ENCODE peak calls at places on chromosomes 16 and 17, in nine cellular contexts. C, G, I, T, S, H, K, M and U are unnamed samples.

GRCh38 chr17:49053171-49053829 is 56.1 kb downstream of the IGF2BP1 start:
- DNase-seq in C (no peak), G (no peak), T (no peak), S (no peak), H (no peak), K (no peak), I (no peak), M (no peak), U (no peak)

GRCh38 chr16:69620564-69620963 is 54.8 kb downstream of the NFAT5 start:
- DNase-seq in M (no peak), G (no peak), H (no peak), S (no peak), K (no peak), I (no peak), T (no peak), C (no peak), U (no peak)

GRCh38 chr17:58314706-58315015 is 13.9 kb downstream of the TSPOAP1 start:
- DNase-seq in H (no peak), I (no peak), K (no peak), M (peak; percentile 3), C (no peak), S (no peak), G (no peak), T (no peak), U (no peak)

GRCh38 chr16:17303101-17303500 is 167.7 kb downstream of the XYLT1 start:
- DNase-seq in K (no peak), H (no peak), C (no peak), G (no peak), T (no peak), S (no peak), M (peak; percentile 53), I (no peak), U (no peak)

GRCh38 chr16:72442381-72443158 is 270.6 kb upstream of the PMFBP1 start:
- DNase-seq in H (no peak), G (no peak), K (no peak), M (no peak), S (no peak), T (no peak), C (no peak), I (no peak), U (no peak)

GRCh38 chr16:69131167-69131748 is 1.1 kb downstream of the CHTF8 start:
- DNase-seq in C (no peak), I (no peak), K (peak; percentile 35), S (peak; percentile 21), M (no peak), T (no peak), H (no peak), G (no peak), U (no peak)

GRCh38 chr17:72393553-72393952 is 272.7 kb downstream of the SOX9 start:
- DNase-seq in C (no peak), H (no peak), G (no peak), M (no peak), T (no peak), K (no peak), I (no peak), S (no peak), U (no peak)

GRCh38 chr17:4942760-4943508 is 2.9 kb downstream of the RNF167 start:
- DNase-seq in S (no peak), G (no peak), I (no peak), T (no peak), M (no peak), K (no peak), C (no peak), H (no peak), U (no peak)

GRCh38 chr16:66612422-66612821 is 7.9 kb downstream of the CMTM3 start:
- DNase-seq in I (no peak), C (no peak), H (no peak), M (no peak), G (no peak), S (no peak), T (peak; percentile 90), K (no peak), U (no peak)

GRCh38 chr17:38605852-38606645 is at the start of gene SRCIN1:
- DNase-seq in M (peak; percentile 76), I (peak; percentile 75), K (no peak), G (no peak), T (peak; percentile 72), C (no peak), H (peak; percentile 50), S (peak; percentile 72), U (peak; percentile 24)

GRCh38 chr16:4328580-4329353 is 12.9 kb downstream of the GLIS2 start:
- DNase-seq in S (no peak), C (no peak), K (no peak), I (no peak), G (no peak), M (no peak), T (no peak), H (no peak), U (no peak)

GRCh38 chr16:29848420-29849297 is 14.4 kb downstream of the CDIPT start:
- DNase-seq in H (peak; percentile 87), G (peak; percentile 74), S (no peak), T (peak; percentile 80), K (peak; percentile 68), C (peak; percentile 79), M (peak; percentile 81), I (peak; percentile 91), U (peak; percentile 81)

GRCh38 chr17:77266891-77267341 is 126.1 kb downstream of the SEC14L1 start:
- DNase-seq in K (no peak), H (no peak), C (no peak), S (no peak), T (no peak), G (no peak), M (no peak), I (no peak), U (no peak)

GRCh38 chr17:21689604-21690003 is 2.7 kb upstream of the KCNJ18 start:
- DNase-seq in S (no peak), M (no peak), T (peak; percentile 27), C (peak; percentile 49), G (peak; percentile 83), H (no peak), I (no peak), K (no peak), U (no peak)

GRCh38 chr17:59469786-59470485 is 95.5 kb upstream of the DHX40 start:
- DNase-seq in H (no peak), G (no peak), I (no peak), K (no peak), S (no peak), T (no peak), C (no peak), M (no peak), U (no peak)

GRCh38 chr17:59466943-59467801 is 98.2 kb upstream of the DHX40 start:
- DNase-seq in M (no peak), G (peak; percentile 5), S (no peak), I (no peak), T (no peak), C (no peak), K (no peak), H (no peak), U (no peak)

GRCh38 chr17:59462385-59462784 is 103.0 kb upstream of the DHX40 start:
- DNase-seq in M (no peak), C (no peak), H (no peak), T (no peak), K (no peak), S (no peak), G (no peak), I (no peak), U (no peak)

GRCh38 chr17:59465949-59466307 is 99.5 kb upstream of the DHX40 start:
- DNase-seq in I (no peak), H (no peak), G (no peak), M (no peak), T (no peak), K (no peak), C (no peak), S (no peak), U (no peak)

GRCh38 chr17:59464246-59464645 is 101.2 kb upstream of the DHX40 start:
- DNase-seq in T (no peak), K (no peak), G (no peak), S (no peak), M (no peak), C (no peak), H (no peak), I (no peak), U (no peak)
- H3K4me1 ChIP-seq in T (peaks cover 7% of the 10 kb centered on the region), K (no peaks in the 10 kb centered on the region), G (no peaks in the 10 kb centered on the region), S (peaks cover 7% of the 10 kb centered on the region), M (peaks cover 5% of the 10 kb centered on the region), C (no peaks in the 10 kb centered on the region), H (peaks cover 6% of the 10 kb centered on the region), I (no peaks in the 10 kb centered on the region), U (no peaks in the 10 kb centered on the region)

GRCh38 chr16:27522173-27522707 is 27.5 kb downstream of the GTF3C1 start:
- DNase-seq in C (no peak), S (no peak), T (no peak), I (no peak), G (no peak), K (peak; percentile 55), H (no peak), M (no peak), U (no peak)

GRCh38 chr16:27529962-27530361 is 19.8 kb downstream of the GTF3C1 start:
- DNase-seq in C (no peak), S (no peak), H (no peak), I (no peak), K (no peak), M (no peak), G (no peak), T (no peak), U (no peak)

GRCh38 chr16:27531186-27531585 is 18.5 kb downstream of the GTF3C1 start:
- DNase-seq in C (no peak), T (no peak), M (no peak), G (no peak), K (no peak), I (no peak), H (no peak), S (no peak), U (no peak)

GRCh38 chr16:27528294-27528693 is 21.4 kb downstream of the GTF3C1 start:
- DNase-seq in M (no peak), G (no peak), H (no peak), K (no peak), C (no peak), S (no peak), T (no peak), I (no peak), U (no peak)

DNA sequence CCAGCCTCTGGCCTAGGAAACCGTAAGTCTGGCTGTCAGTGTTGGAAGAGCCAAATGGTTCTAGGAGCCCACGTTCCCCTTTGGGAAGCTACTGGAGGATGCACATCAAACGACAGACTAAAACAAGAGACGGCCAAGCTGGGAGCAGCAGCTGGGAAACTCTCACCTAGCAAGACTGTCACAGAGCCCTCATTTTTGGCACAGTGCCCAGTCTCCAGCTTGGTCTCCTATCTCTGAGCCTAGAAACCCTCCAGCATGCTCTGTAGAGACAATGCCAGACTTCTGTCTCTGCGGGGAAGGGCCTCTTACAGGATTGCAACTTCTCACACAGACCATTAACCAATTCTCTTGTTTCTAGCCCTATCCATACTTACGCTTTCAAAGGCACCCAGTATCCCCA is 23.5 kb downstream of the GTF3C1 start:
- DNase-seq in S (no peak), G (peak; percentile 68), I (peak; percentile 80), H (no peak), K (peak; percentile 80), M (peak; percentile 30), T (peak; percentile 58), C (no peak), U (no peak)
- H3K36me3 ChIP-seq in S (peaks cover 99% of the 10 kb centered on the region), G (peaks cover 71% of the 10 kb centered on the region), I (peaks cover 3% of the 10 kb centered on the region), H (peaks cover 46% of the 10 kb centered on the region), K (peaks cover 89% of the 10 kb centered on the region), M (peaks cover 95% of the 10 kb centered on the region), T (peaks cover 20% of the 10 kb centered on the region), C (peaks cover 48% of the 10 kb centered on the region), U (peaks cover 84% of the 10 kb centered on the region)

GRCh38 chr16:71287903-71288302 is 1.3 kb downstream of the CMTR2 start:
- DNase-seq in C (no peak), H (no peak), T (no peak), I (no peak), G (no peak), M (no peak), K (no peak), S (no peak), U (no peak)
- H3K27ac ChIP-seq in C (peak overlapping the region; percentile 25), H (no peak overlapping the region), T (no peak overlapping the region), I (peak overlapping the region; percentile 90), G (no peak overlapping the region), M (no peak overlapping the region), K (no peak overlapping the region), S (no peak overlapping the region), U (peak overlapping the region; percentile 18)

GRCh38 chr17:75318615-75319222 is 29.5 kb upstream of the SLC25A19 start:
- DNase-seq in T (no peak), G (no peak), S (no peak), K (no peak), H (no peak), I (no peak), M (no peak), C (no peak), U (no peak)
- H3K4me1 ChIP-seq in T (peaks cover 4% of the 10 kb centered on the region), G (no peaks in the 10 kb centered on the region), S (no peaks in the 10 kb centered on the region), K (peaks cover 9% of the 10 kb centered on the region), H (peaks cover 5% of the 10 kb centered on the region), I (no peaks in the 10 kb centered on the region), M (peaks cover 25% of the 10 kb centered on the region), C (no peaks in the 10 kb centered on the region), U (peaks cover 4% of the 10 kb centered on the region)